ENCODE peak calls at places on chromosomes 7 and 10, in eight cellular contexts. K is IMR-90, C is Peyer's patch, X is dorsolateral prefrontal cortex, A is neural progenitor cell, O is foreskin fibroblast, V is HL-60, N is NB4. Y is an unnamed sample.

GRCh38 chr10:98676895-98677294 is 230.2 kb upstream of the HPS1 start:
- DNase-seq in K (no peak), C (no peak), X (no peak), A (no peak), O (no peak), V (no peak), N (no peak), Y (no peak)

GRCh38 chr7:119132439-119132838 is 907.9 kb downstream of the ANKRD7 start:
- DNase-seq in K (no peak), C (no peak), X (no peak), A (no peak), O (no peak), V (no peak), N (no peak), Y (no peak)

GRCh38 chr7:28072876-28073514 is 107.6 kb downstream of the JAZF1 start:
- DNase-seq in K (no peak), C (no peak), X (no peak), A (no peak), O (no peak), V (no peak), N (no peak), Y (no peak)

GRCh38 chr10:130824230-130825014 is 487.1 kb downstream of the TCERG1L start:
- DNase-seq in K (no peak), C (no peak), X (no peak), A (no peak), O (no peak), V (no peak), N (no peak), Y (no peak)

GRCh38 chr7:85851571-85852193 is 664.8 kb upstream of the SEMA3D start:
- DNase-seq in K (peak), C (no peak), X (no peak), A (peak), O (peak), V (no peak), N (peak), Y (peak)

GRCh38 chr7:112162161-112163020 is 43.8 kb downstream of the DOCK4 start:
- DNase-seq in K (peak), C (no peak), X (peak), A (peak), O (peak), V (no peak), N (peak), Y (no peak)

GRCh38 chr7:27134392-27134791 is 3.8 kb upstream of the HOXA4 start:
- DNase-seq in K (peak), C (peak), X (no peak), A (no peak), O (peak), V (no peak), N (peak), Y (peak)

GRCh38 chr10:3067045-3067858 is at the start of gene PFKP:
- DNase-seq in K (no peak), C (peak), X (no peak), A (peak), O (no peak), V (no peak), N (peak), Y (no peak)

GRCh38 chr10:89563861-89564478 is 28.6 kb upstream of the SLC16A12 start:
- DNase-seq in K (peak), C (no peak), X (no peak), A (peak), O (peak), V (peak), N (peak), Y (peak)

GRCh38 chr7:34752929-34753328 is 94.9 kb downstream of the NPSR1 start:
- DNase-seq in K (no peak), C (no peak), X (no peak), A (no peak), O (no peak), V (no peak), N (no peak), Y (no peak)
- H3K4me3 ChIP-seq in K (no peak), C (no peak), X (no peak), A (no peak), O (no peak), V (no peak), N (no peak), Y (no peak)

GRCh38 chr10:58576736-58577366 is 64.2 kb downstream of the BICC1 start:
- DNase-seq in K (no peak), C (no peak), X (no peak), A (no peak), O (no peak), V (no peak), N (no peak), Y (no peak)
- TF ChIP-seq CTCF in K (no peak), C (no peak), X (no peak), A (no peak), O (no peak), V (no peak), N (no peak), Y (no peak)

GRCh38 chr7:100626055-100626454 is 13.7 kb downstream of the MOSPD3 start:
- DNase-seq in K (no peak), C (no peak), X (no peak), A (no peak), O (no peak), V (no peak), N (no peak), Y (no peak)

GRCh38 chr7:100630066-100630465 is 11.3 kb downstream of the TFR2 start:
- DNase-seq in K (no peak), C (no peak), X (no peak), A (no peak), O (no peak), V (no peak), N (no peak), Y (no peak)

GRCh38 chr7:100626530-100627237 is 14.3 kb downstream of the MOSPD3 start:
- DNase-seq in K (peak), C (peak), X (peak), A (peak), O (peak), V (peak), N (peak), Y (peak)

GRCh38 chr7:100629117-100629711 is 12.1 kb downstream of the TFR2 start:
- DNase-seq in K (no peak), C (no peak), X (no peak), A (peak), O (no peak), V (no peak), N (peak), Y (no peak)

DNA sequence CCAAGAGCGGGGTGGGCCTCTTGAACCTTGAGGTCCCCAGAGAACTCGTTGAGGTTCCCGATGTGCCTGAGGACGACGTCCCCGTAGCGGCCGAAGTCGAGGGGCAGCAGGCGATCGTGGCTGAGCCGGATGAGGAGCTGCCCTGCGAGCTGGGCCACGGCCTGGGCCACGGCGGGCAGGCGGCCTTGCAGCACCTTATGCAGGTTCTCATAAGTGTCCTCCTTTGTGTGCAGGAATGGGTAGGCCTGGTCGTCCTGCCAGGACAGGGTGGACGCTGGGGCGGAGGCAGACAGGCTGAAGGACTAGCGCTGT is 14.2 kb downstream of the TFR2 start:
- DNase-seq in K (no peak), C (no peak), X (no peak), A (no peak), O (no peak), V (no peak), N (no peak), Y (no peak)
- H3K4me3 ChIP-seq in K (no peak), C (peak), X (peak), A (no peak), O (no peak), V (peak), N (peak), Y (no peak)

DNA sequence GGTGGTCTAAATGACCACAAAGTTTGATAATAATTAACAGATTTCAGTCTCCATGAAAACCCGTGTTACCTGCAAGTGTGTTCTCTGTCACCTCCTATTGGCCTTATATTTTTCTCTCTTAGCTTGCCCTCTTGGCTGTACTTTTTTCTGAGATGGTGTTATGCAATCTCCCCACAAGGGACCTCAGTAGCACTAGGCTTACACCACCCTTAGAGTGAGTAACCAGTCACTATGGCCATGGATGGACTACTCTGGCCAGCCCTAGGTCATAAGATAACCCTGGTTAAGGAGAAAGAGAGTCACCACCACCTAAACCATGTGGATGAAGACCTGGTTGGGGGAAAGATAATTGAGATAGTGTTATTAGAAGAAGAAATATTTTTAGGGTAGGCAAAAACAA is 76.8 kb downstream of the NPSR1 start:
- DNase-seq in K (no peak), C (no peak), X (no peak), A (no peak), O (no peak), V (no peak), N (peak), Y (no peak)
- TF ChIP-seq CTCF in K (no peak), C (no peak), X (no peak), A (no peak), O (no peak), V (no peak), N (no peak), Y (no peak)

DNA sequence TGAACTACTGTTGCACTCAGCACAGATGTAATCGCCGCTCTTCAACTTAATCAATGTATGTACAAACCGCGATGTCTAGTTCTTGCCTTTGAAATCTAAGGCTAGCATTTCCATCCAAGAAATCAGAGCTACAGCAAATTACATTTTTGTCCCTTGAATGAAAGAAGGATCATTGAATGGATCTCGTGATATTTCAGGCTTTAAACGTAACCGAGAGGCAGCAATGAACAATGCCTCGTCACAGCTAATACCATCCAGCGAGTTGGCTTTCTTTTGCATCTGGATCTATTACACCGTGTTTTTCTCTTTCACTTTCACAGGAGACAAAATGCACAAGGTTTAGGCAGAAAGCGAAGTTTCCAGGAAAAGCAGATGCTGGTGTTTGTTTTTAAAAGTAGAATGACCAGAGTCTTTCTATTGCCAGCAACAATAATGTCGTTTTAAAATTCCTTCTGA is 5.5 kb downstream of the SKIDA1 start:
- DNase-seq in K (peak), C (no peak), X (no peak), A (peak), O (peak), V (no peak), N (no peak), Y (no peak)
- H3K4me3 ChIP-seq in K (peak), C (peak), X (peak), A (peak), O (peak), V (no peak), N (no peak), Y (peak)

DNA sequence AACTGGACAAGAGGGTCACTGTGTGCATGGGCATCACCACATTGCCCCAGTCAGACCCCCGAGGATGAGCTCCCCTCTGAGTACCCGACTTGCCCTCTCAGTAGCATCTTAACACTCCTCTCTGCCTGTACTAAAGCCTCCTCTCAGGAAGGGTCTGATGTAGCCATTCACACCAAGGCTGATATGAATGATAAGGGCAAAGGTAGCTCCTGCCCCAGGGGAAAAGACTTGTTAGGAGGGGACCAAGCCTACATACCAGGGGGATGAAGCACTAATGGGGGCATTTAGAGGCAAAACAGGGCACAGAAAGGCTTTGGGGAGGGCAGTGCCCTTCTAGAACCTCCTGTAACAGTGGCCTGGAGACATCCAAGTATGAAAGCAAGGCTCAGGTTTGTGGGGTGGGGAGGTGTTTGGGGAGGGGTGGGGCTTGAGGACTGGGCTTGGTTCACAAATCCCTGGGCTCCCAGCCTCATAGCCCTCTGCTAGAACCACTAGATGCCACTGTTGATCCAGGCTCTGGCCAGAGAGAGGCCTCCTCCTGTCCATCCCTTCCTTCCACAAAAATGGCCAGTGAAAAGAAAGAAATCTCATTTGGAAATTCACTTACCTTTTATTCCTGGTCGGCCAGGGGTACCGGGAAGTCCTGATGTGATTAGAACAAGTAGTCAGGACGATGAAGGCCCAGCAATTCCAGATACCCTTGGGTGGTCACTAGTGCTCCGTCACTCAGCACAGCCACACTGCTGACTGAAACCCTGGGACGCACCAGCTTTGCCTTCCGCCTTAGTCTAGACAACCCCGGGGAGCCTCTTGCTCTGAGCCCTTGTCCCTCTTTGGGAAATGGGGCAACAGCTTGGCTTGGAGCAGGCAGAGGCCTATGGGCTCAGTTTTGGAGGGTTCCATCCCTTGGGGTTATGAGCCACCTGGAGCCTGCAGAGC is 40.3 kb downstream of the COL17A1 start:
- DNase-seq in K (peak), C (no peak), X (peak), A (peak), O (peak), V (no peak), N (peak), Y (peak)
- TF ChIP-seq CTCF in K (peak), C (peak), X (peak), A (peak), O (peak), V (peak), N (peak), Y (peak)

GRCh38 chr7:36216063-36216684 is 63.1 kb downstream of the EEPD1 start:
- DNase-seq in K (peak), C (no peak), X (no peak), A (no peak), O (peak), V (no peak), N (no peak), Y (no peak)

GRCh38 chr7:36217211-36217960 is 64.3 kb downstream of the EEPD1 start:
- DNase-seq in K (no peak), C (no peak), X (no peak), A (no peak), O (no peak), V (no peak), N (no peak), Y (no peak)

GRCh38 chr7:36219429-36219828 is 66.4 kb downstream of the EEPD1 start:
- DNase-seq in K (no peak), C (no peak), X (no peak), A (no peak), O (no peak), V (no peak), N (no peak), Y (no peak)

GRCh38 chr7:36215017-36215621 is 62.1 kb downstream of the EEPD1 start:
- DNase-seq in K (no peak), C (no peak), X (no peak), A (no peak), O (no peak), V (no peak), N (no peak), Y (no peak)

DNA sequence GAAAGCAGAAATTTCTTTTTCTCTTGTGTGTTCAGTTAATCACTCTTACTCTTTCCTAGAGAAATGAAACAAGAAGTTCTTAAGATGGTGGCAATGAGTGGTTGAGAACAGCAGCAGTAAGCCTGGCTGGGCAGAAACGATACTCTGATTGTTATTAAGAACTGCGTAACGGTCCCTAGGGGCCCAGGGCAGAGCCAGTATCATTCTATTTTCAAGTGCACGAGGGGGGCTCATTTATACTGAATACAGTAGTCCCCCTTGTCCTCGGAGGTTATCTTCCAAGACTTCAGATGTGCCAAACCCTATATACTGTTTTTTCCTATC is 64.9 kb downstream of the EEPD1 start:
- DNase-seq in K (no peak), C (no peak), X (no peak), A (no peak), O (no peak), V (no peak), N (no peak), Y (no peak)
- H3K4me3 ChIP-seq in K (no peak), C (no peak), X (no peak), A (no peak), O (no peak), V (no peak), N (no peak), Y (no peak)

GRCh38 chr7:35714862-35715261 is 19.9 kb upstream of the HERPUD2 start:
- DNase-seq in K (no peak), C (no peak), X (no peak), A (no peak), O (no peak), V (no peak), N (peak), Y (no peak)
- TF ChIP-seq CTCF in K (no peak), C (no peak), X (peak), A (no peak), O (no peak), V (no peak), N (peak), Y (no peak)

GRCh38 chr10:92834331-92834730 is 14.0 kb upstream of the EXOC6 start:
- DNase-seq in K (peak), C (no peak), X (no peak), A (no peak), O (peak), V (no peak), N (no peak), Y (no peak)

GRCh38 chr10:92834981-92835380 is 13.3 kb upstream of the EXOC6 start:
- DNase-seq in K (peak), C (no peak), X (no peak), A (no peak), O (no peak), V (no peak), N (no peak), Y (no peak)

GRCh38 chr10:92830478-92831389 is 17.6 kb upstream of the EXOC6 start:
- DNase-seq in K (no peak), C (no peak), X (no peak), A (no peak), O (no peak), V (peak), N (peak), Y (no peak)

GRCh38 chr10:92832121-92832520 is 16.2 kb upstream of the EXOC6 start:
- DNase-seq in K (no peak), C (no peak), X (no peak), A (no peak), O (no peak), V (no peak), N (no peak), Y (no peak)

GRCh38 chr10:92832998-92833642 is 15.2 kb upstream of the EXOC6 start:
- DNase-seq in K (no peak), C (no peak), X (no peak), A (no peak), O (no peak), V (no peak), N (no peak), Y (no peak)
- H3K4me3 ChIP-seq in K (no peak), C (no peak), X (no peak), A (no peak), O (no peak), V (no peak), N (no peak), Y (no peak)

DNA sequence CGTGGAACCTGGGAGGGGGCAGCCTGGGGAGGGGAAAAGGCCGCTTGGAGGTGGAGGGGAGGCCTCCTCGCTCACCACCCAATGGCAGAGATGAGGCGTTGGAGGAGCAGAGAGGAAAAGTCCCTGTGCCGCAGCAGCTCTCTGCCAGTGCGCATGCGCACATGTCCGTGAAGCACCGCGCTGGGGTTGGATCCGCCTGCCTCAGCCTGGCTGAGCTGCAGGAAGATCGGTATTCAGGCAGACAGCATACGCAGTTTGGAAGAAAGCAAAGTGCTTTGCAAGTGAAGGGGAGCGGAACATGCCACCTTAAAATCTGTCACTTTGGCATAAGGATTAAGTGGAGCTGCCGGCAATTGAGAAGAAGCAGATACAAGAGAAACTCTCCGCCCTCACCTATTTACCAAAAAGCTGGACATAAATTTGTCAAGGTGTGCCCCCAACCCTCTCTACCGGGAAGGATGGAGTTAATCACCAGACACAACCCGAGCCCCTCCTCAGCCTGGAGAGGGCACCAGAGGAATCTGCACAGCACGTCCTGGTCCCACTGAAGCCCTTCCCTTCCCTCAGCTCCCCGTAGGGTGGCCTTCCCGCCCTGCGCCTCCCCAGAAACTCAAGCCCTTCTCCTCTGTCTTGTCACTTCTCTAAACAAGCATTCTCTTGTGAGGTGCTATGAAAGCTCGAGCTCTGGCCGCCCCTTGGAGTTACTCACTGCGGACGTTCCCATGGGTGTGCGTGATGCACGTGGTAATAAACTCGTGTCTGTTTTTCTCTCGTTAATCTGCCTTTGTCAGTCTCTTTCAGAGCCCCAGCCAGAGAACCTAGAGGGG is 32.2 kb upstream of the TMEM72 start:
- DNase-seq in K (peak), C (peak), X (peak), A (peak), O (peak), V (peak), N (peak), Y (peak)
- TF ChIP-seq CTCF in K (no peak), C (no peak), X (no peak), A (peak), O (no peak), V (no peak), N (peak), Y (no peak)

Y was measured in astrocyte of the cerebellum.